ENCODE peak calls at places on chromosomes 1 and 21, in four cellular contexts. O is endothelial cell, F is body of pancreas, W is hippocampal formation. T is an unnamed sample.
A peak's percentile ranks its signal among the peaks of the same experiment; 100 is the strongest.

GRCh38 chr1:64663654-64664053 is 81.2 kb upstream of the RAVER2 start:
- DNase-seq in W (peak; percentile 28), O (peak; percentile 41), F (peak; percentile 21), T (peak; percentile 16)

GRCh38 chr1:34781071-34781843 is at the start of gene GJB3:
- DNase-seq in F (no peak), W (no peak), O (peak; percentile 29), T (peak; percentile 46)

GRCh38 chr1:10941891-10942541 is 70.4 kb upstream of the TARDBP start:
- DNase-seq in F (peak; percentile 79), W (no peak), O (peak; percentile 84), T (peak; percentile 77)

GRCh38 chr1:109971559-109971958 is 13.0 kb upstream of the AHCYL1 start:
- DNase-seq in O (no peak), F (no peak), W (no peak), T (no peak)

GRCh38 chr1:97581614-97582051 is 339.2 kb downstream of the DPYD start:
- DNase-seq in O (no peak), F (no peak), W (no peak), T (no peak)

GRCh38 chr21:37758997-37759396 is 157.3 kb downstream of the KCNJ6 start:
- DNase-seq in O (peak; percentile 57), F (peak; percentile 42), W (no peak), T (peak; percentile 79)

GRCh38 chr1:9883585-9884449 is 26.3 kb downstream of the CTNNBIP1 start:
- DNase-seq in F (no peak), W (no peak), O (no peak), T (no peak)

GRCh38 chr1:178543291-178543609 is 30.3 kb downstream of the TEX35 start:
- DNase-seq in W (no peak), F (no peak), O (no peak), T (no peak)

GRCh38 chr1:116556289-116557006 is 14.4 kb downstream of the CD58 start:
- DNase-seq in O (no peak), F (no peak), W (no peak), T (peak; percentile 64)

GRCh38 chr1:170669036-170669435 is 5.1 kb downstream of the PRRX1 start:
- DNase-seq in F (no peak), O (no peak), W (no peak), T (no peak)

GRCh38 chr1:155973723-155974122 is 4.6 kb downstream of the ARHGEF2 start:
- DNase-seq in O (no peak), W (no peak), F (no peak), T (no peak)

GRCh38 chr1:219067350-219067712 is 106.3 kb upstream of the LYPLAL1 start:
- DNase-seq in F (no peak), W (no peak), O (no peak), T (no peak)

GRCh38 chr1:51168946-51169345 is 66.9 kb downstream of the C1orf185 start:
- DNase-seq in F (no peak), O (no peak), W (no peak), T (no peak)

GRCh38 chr1:31762726-31763670 is 1.1 kb downstream of the ADGRB2 start:
- DNase-seq in F (peak; percentile 84), O (peak; percentile 90), W (peak; percentile 69), T (peak; percentile 90)

GRCh38 chr1:112698366-112699310 is 8.3 kb downstream of the RHOC start:
- DNase-seq in W (no peak), F (peak; percentile 80), O (no peak), T (peak; percentile 92)

GRCh38 chr1:200699871-200700270 is 30.2 kb upstream of the DDX59 start:
- DNase-seq in W (no peak), F (no peak), O (no peak), T (peak; percentile 64)

GRCh38 chr1:154352245-154352580 is 26.9 kb downstream of the ATP8B2 start:
- DNase-seq in F (no peak), O (no peak), W (no peak), T (no peak)

GRCh38 chr1:64911326-64911725 is 55.0 kb downstream of the JAK1 start:
- DNase-seq in O (no peak), W (no peak), F (no peak), T (no peak)

GRCh38 chr1:19427087-19427781 is 58.1 kb downstream of the CAPZB start:
- DNase-seq in F (no peak), O (no peak), W (no peak), T (peak; percentile 34)

T was measured in hepatocyte.